ENCODE peak calls at places on chromosomes 5 and 9, in nine cellular contexts. U, S, Q, N, R, W, A, D and K are unnamed samples.

GRCh38 chr5:55850839-55851674 is at the start of gene IL31RA:
- DNase-seq in U (no peak), S (no peak), Q (no peak), N (peak), R (no peak), W (no peak), A (no peak), D (no peak), K (no peak)

GRCh38 chr5:132826424-132827082 is 3.9 kb downstream of the SHROOM1 start:
- DNase-seq in U (no peak), S (no peak), Q (no peak), N (no peak), R (no peak), W (no peak), A (no peak), D (no peak), K (no peak)

GRCh38 chr5:159050408-159051091 is 49.2 kb downstream of the EBF1 start:
- DNase-seq in U (no peak), S (no peak), Q (no peak), N (no peak), R (no peak), W (peak), A (no peak), D (peak), K (no peak)

GRCh38 chr9:95063300-95063699 is 254.2 kb downstream of the FANCC start:
- DNase-seq in U (no peak), S (no peak), Q (peak), N (no peak), R (no peak), W (no peak), A (no peak), D (no peak), K (no peak)

GRCh38 chr5:135222171-135222681 is 176.8 kb downstream of the MACROH2A1 start:
- DNase-seq in U (no peak), S (no peak), Q (peak), N (no peak), R (peak), W (no peak), A (no peak), D (peak), K (no peak)

GRCh38 chr9:115691097-115691496 is 462.5 kb upstream of the PAPPA start:
- DNase-seq in U (no peak), S (no peak), Q (no peak), N (peak), R (no peak), W (no peak), A (no peak), D (no peak), K (no peak)

GRCh38 chr5:111461261-111461671 is 51.1 kb downstream of the STARD4 start:
- DNase-seq in U (no peak), S (no peak), Q (no peak), N (peak), R (no peak), W (no peak), A (no peak), D (no peak), K (no peak)

GRCh38 chr5:137395011-137395755 is 103.9 kb downstream of the SPOCK1 start:
- DNase-seq in U (no peak), S (no peak), Q (no peak), N (no peak), R (no peak), W (no peak), A (no peak), D (no peak), K (no peak)

GRCh38 chr5:167785106-167785505 is 506.3 kb upstream of the WWC1 start:
- DNase-seq in U (no peak), S (no peak), Q (no peak), N (no peak), R (no peak), W (no peak), A (no peak), D (no peak), K (no peak)

GRCh38 chr9:75964431-75964830 is 74.0 kb downstream of the PCSK5 start:
- DNase-seq in U (no peak), S (no peak), Q (no peak), N (no peak), R (no peak), W (no peak), A (no peak), D (no peak), K (no peak)

DNA sequence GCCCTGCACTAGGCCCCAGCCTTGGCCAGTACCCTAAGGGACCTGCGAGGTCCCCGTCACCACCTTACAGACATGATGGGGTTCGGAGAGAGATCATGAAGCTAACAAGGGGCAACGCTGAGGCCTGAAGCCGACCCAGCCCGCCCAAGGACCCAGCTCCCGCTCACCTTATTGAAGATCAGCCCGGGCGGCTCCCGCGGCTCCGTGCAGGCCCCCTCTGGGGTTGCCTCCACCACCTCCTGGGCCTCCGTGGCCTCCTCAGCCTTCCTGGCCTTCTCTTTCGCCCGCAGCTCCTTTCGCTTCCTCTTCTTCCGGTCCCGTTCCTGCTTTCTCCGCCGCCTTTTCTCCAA is 3.6 kb downstream of the SURF6 start:
- DNase-seq in U (peak), S (no peak), Q (no peak), N (no peak), R (no peak), W (no peak), A (no peak), D (no peak), K (no peak)
- TF ChIP-seq POLR2A in U (no peak), S (no peak), Q (no peak), N (no peak), R (no peak), W (no peak), A (no peak), D (no peak), K (no peak)

DNA sequence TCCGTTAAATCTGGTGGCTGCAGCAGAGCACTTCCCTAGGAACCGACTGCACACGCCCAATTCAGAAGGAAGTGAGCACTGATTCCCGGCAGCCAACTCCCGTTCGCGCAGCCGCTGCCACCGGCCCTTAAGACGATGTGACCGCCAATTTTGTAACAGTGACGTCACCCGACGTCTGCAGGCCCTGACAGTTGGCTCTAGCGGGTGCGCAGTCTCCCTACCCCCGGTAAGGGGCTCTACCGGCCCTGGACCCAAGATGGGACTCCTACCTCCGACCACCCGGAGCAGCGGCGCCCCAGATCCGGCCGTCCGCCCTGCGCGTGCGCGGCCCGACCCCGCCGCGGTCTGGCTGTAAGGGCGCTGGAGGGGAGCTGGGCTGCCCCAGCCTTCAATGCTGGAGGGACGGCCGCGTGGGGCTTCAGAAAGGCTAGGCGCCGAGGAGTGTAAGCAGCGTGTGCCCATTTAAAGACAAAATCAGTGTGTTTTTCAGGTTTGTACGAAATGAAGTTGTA is 19.1 kb downstream of the DNAJA1 start:
- DNase-seq in U (peak), S (peak), Q (peak), N (peak), R (peak), W (peak), A (peak), D (peak), K (peak)
- TF ChIP-seq POLR2A in U (no peak), S (peak), Q (no peak), N (peak), R (peak), W (peak), A (peak), D (peak), K (peak)

GRCh38 chr9:35616681-35617459 is 1.3 kb downstream of the CD72 start:
- DNase-seq in U (peak), S (peak), Q (peak), N (no peak), R (peak), W (peak), A (peak), D (peak), K (peak)
- TF ChIP-seq POLR2A in U (peak), S (no peak), Q (no peak), N (no peak), R (no peak), W (no peak), A (peak), D (no peak), K (no peak)

GRCh38 chr5:65205016-65205415 is 276.7 kb downstream of the ADAMTS6 start:
- DNase-seq in U (no peak), S (no peak), Q (no peak), N (no peak), R (no peak), W (no peak), A (no peak), D (no peak), K (no peak)

GRCh38 chr5:65213921-65214525 is 267.7 kb downstream of the ADAMTS6 start:
- DNase-seq in U (no peak), S (peak), Q (no peak), N (peak), R (peak), W (no peak), A (no peak), D (no peak), K (no peak)

GRCh38 chr5:65203746-65204145 is 278.0 kb downstream of the ADAMTS6 start:
- DNase-seq in U (no peak), S (no peak), Q (no peak), N (no peak), R (no peak), W (no peak), A (no peak), D (no peak), K (no peak)

GRCh38 chr5:65209341-65209740 is 272.4 kb downstream of the ADAMTS6 start:
- DNase-seq in U (no peak), S (no peak), Q (no peak), N (no peak), R (no peak), W (no peak), A (no peak), D (no peak), K (no peak)
- TF ChIP-seq POLR2A in U (no peak), S (no peak), Q (no peak), N (no peak), R (no peak), W (no peak), A (no peak), D (no peak), K (no peak)

GRCh38 chr9:129497837-129498450 is 123.0 kb downstream of the C9orf50 start:
- DNase-seq in U (no peak), S (peak), Q (no peak), N (no peak), R (no peak), W (peak), A (no peak), D (no peak), K (no peak)

GRCh38 chr9:129498451-129499376 is 122.2 kb downstream of the C9orf50 start:
- DNase-seq in U (no peak), S (no peak), Q (no peak), N (no peak), R (no peak), W (peak), A (no peak), D (no peak), K (no peak)

GRCh38 chr9:129500863-129501770 is 119.8 kb downstream of the C9orf50 start:
- DNase-seq in U (no peak), S (no peak), Q (no peak), N (no peak), R (no peak), W (no peak), A (no peak), D (no peak), K (no peak)

GRCh38 chr9:129501771-129502324 is 119.1 kb downstream of the C9orf50 start:
- DNase-seq in U (no peak), S (no peak), Q (no peak), N (no peak), R (no peak), W (no peak), A (no peak), D (no peak), K (no peak)

GRCh38 chr9:129500166-129500862 is 120.6 kb downstream of the C9orf50 start:
- DNase-seq in U (no peak), S (no peak), Q (no peak), N (no peak), R (no peak), W (peak), A (no peak), D (no peak), K (no peak)
- TF ChIP-seq POLR2A in U (no peak), S (no peak), Q (no peak), N (no peak), R (no peak), W (no peak), A (no peak), D (no peak), K (no peak)

DNA sequence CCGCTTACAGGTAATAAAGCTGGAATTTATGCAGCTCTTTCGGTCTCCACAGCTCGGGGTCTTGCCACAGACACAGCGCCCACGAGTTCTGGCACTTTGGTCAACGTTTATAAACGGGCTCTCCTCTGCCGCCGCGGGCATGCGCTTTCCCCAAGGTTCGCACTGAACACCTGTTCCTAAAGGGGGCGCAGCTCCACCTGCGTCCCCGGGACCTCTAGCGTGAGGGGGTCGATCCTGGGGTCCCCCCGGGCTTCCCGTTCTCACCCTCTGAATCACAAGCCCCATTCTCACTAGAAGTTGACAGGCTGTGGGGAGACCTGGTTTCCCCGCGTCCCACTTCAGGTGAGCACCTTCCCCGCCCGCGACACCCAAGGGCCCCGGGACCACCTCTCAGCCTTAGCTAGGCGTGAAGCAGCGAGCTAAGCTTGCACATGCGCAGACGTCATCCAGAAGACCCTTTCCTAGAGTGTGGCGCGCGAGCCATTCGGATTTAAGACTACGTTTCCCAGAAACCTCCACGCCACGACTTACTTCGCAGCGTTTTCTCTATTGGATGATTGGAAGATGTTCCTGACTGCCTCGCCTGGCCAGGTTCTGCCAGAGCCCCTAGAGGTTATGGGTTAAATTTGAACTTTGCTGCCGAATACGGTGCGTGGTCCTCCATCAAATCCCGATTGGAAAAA is 21.3 kb upstream of the ZNF782 start:
- DNase-seq in U (peak), S (peak), Q (no peak), N (peak), R (peak), W (no peak), A (peak), D (no peak), K (no peak)
- TF ChIP-seq POLR2A in U (peak), S (no peak), Q (no peak), N (no peak), R (peak), W (no peak), A (no peak), D (no peak), K (no peak)

GRCh38 chr5:141513627-141514329 is 24.9 kb downstream of the PCDHGC5 start:
- DNase-seq in U (no peak), S (peak), Q (peak), N (no peak), R (peak), W (peak), A (no peak), D (peak), K (peak)
- TF ChIP-seq POLR2A in U (no peak), S (peak), Q (no peak), N (no peak), R (no peak), W (peak), A (no peak), D (no peak), K (no peak)

GRCh38 chr5:12467799-12468198 is 563.6 kb upstream of the CTNND2 start:
- DNase-seq in U (no peak), S (no peak), Q (no peak), N (no peak), R (no peak), W (no peak), A (no peak), D (no peak), K (no peak)
- TF ChIP-seq POLR2A in U (no peak), S (no peak), Q (no peak), N (no peak), R (no peak), W (no peak), A (no peak), D (no peak), K (no peak)

GRCh38 chr9:136346157-136346481 is 17.4 kb downstream of the DNLZ start:
- DNase-seq in U (no peak), S (no peak), Q (no peak), N (no peak), R (no peak), W (no peak), A (no peak), D (no peak), K (no peak)
- TF ChIP-seq POLR2A in U (no peak), S (no peak), Q (no peak), N (no peak), R (no peak), W (no peak), A (no peak), D (no peak), K (no peak)

GRCh38 chr9:4788703-4789102 is 4.0 kb upstream of the RCL1 start:
- DNase-seq in U (no peak), S (no peak), Q (no peak), N (no peak), R (no peak), W (no peak), A (no peak), D (no peak), K (no peak)

GRCh38 chr9:4796530-4796929 is 3.8 kb downstream of the RCL1 start:
- DNase-seq in U (no peak), S (no peak), Q (no peak), N (no peak), R (no peak), W (no peak), A (no peak), D (no peak), K (no peak)

GRCh38 chr9:4793412-4794005 is 765 bp downstream of the RCL1 start:
- DNase-seq in U (no peak), S (no peak), Q (no peak), N (no peak), R (no peak), W (no peak), A (no peak), D (no peak), K (no peak)

GRCh38 chr9:4792054-4792571 is 631 bp upstream of the RCL1 start:
- DNase-seq in U (no peak), S (no peak), Q (no peak), N (peak), R (peak), W (no peak), A (no peak), D (no peak), K (no peak)

GRCh38 chr9:4792572-4793411 is at the start of gene RCL1:
- DNase-seq in U (peak), S (peak), Q (peak), N (peak), R (peak), W (peak), A (peak), D (peak), K (peak)
- TF ChIP-seq POLR2A in U (peak), S (peak), Q (peak), N (peak), R (peak), W (peak), A (peak), D (peak), K (peak)